ENCODE peak calls at places on chromosomes 5 and 9, in four cellular contexts. One of them, this sample, is unnamed.
A peak's percentile ranks its signal among the peaks of the same experiment; 100 is the strongest.

GRCh38 chr5:37696190-37697021 is 143.4 kb downstream of the GDNF start:
- DNase-seq in epithelial cell of esophagus: peak; percentile 85
- DNase-seq in mucosa of descending colon: no peak
- DNase-seq in AG04450: no peak
- DNase-seq in this sample: no peak

GRCh38 chr5:168085321-168086040 is 206.0 kb upstream of the WWC1 start:
- DNase-seq in epithelial cell of esophagus: no peak
- DNase-seq in mucosa of descending colon: no peak
- DNase-seq in AG04450: no peak
- DNase-seq in this sample: no peak

GRCh38 chr5:122152266-122152900 is 23.0 kb downstream of the ZNF474 start:
- DNase-seq in epithelial cell of esophagus: no peak
- DNase-seq in mucosa of descending colon: no peak
- DNase-seq in AG04450: no peak
- DNase-seq in this sample: no peak

GRCh38 chr9:69535296-69535832 is 136.8 kb downstream of the APBA1 start:
- DNase-seq in epithelial cell of esophagus: no peak
- DNase-seq in mucosa of descending colon: no peak
- DNase-seq in AG04450: no peak
- DNase-seq in this sample: no peak

GRCh38 chr5:127923804-127924570 is 159.6 kb upstream of the SLC12A2 start:
- DNase-seq in epithelial cell of esophagus: peak; percentile 56
- DNase-seq in mucosa of descending colon: no peak
- DNase-seq in AG04450: no peak
- DNase-seq in this sample: no peak

GRCh38 chr5:57902035-57902434 is 419.4 kb upstream of the ACTBL2 start:
- DNase-seq in epithelial cell of esophagus: no peak
- DNase-seq in mucosa of descending colon: no peak
- DNase-seq in AG04450: no peak
- DNase-seq in this sample: no peak

GRCh38 chr5:80369521-80369920 is 38.3 kb upstream of the ZFYVE16 start:
- DNase-seq in epithelial cell of esophagus: no peak
- DNase-seq in mucosa of descending colon: no peak
- DNase-seq in AG04450: no peak
- DNase-seq in this sample: no peak

GRCh38 chr5:16855475-16855874 is 80.6 kb downstream of the MYO10 start:
- DNase-seq in epithelial cell of esophagus: no peak
- DNase-seq in mucosa of descending colon: no peak
- DNase-seq in AG04450: no peak
- DNase-seq in this sample: no peak

GRCh38 chr5:5066276-5067186 is 73.6 kb upstream of the ADAMTS16 start:
- DNase-seq in epithelial cell of esophagus: no peak
- DNase-seq in mucosa of descending colon: no peak
- DNase-seq in AG04450: no peak
- DNase-seq in this sample: no peak

GRCh38 chr5:62587737-62588136 is 9.1 kb downstream of the LRRC70 start:
- DNase-seq in epithelial cell of esophagus: no peak
- DNase-seq in mucosa of descending colon: no peak
- DNase-seq in AG04450: no peak
- DNase-seq in this sample: no peak

GRCh38 chr5:103393131-103393754 is 134.7 kb downstream of the MACIR start:
- DNase-seq in epithelial cell of esophagus: no peak
- DNase-seq in mucosa of descending colon: no peak
- DNase-seq in AG04450: no peak
- DNase-seq in this sample: no peak

GRCh38 chr9:133478851-133479711 is at the start of gene SLC2A6:
- DNase-seq in epithelial cell of esophagus: peak; percentile 82
- DNase-seq in mucosa of descending colon: peak; percentile 87
- DNase-seq in AG04450: peak; percentile 7
- DNase-seq in this sample: no peak

GRCh38 chr9:107951511-107951910 is 461.9 kb upstream of the KLF4 start:
- DNase-seq in epithelial cell of esophagus: no peak
- DNase-seq in mucosa of descending colon: no peak
- DNase-seq in AG04450: no peak
- DNase-seq in this sample: no peak

GRCh38 chr5:38925154-38925925 is 79.5 kb downstream of the OSMR start:
- DNase-seq in epithelial cell of esophagus: no peak
- DNase-seq in mucosa of descending colon: no peak
- DNase-seq in AG04450: peak; percentile 20
- DNase-seq in this sample: peak; percentile 60

GRCh38 chr9:129489838-129490582 is 130.9 kb downstream of the C9orf50 start:
- DNase-seq in epithelial cell of esophagus: no peak
- DNase-seq in mucosa of descending colon: peak; percentile 48
- DNase-seq in AG04450: no peak
- DNase-seq in this sample: no peak

GRCh38 chr5:8446179-8446578 is 577.2 kb downstream of the MTRR start:
- DNase-seq in epithelial cell of esophagus: no peak
- DNase-seq in mucosa of descending colon: no peak
- DNase-seq in AG04450: no peak
- DNase-seq in this sample: no peak

GRCh38 chr5:61423487-61424157 is 91.6 kb downstream of the ZSWIM6 start:
- DNase-seq in epithelial cell of esophagus: no peak
- DNase-seq in mucosa of descending colon: no peak
- DNase-seq in AG04450: no peak
- DNase-seq in this sample: no peak
- H3K4me3 ChIP-seq in epithelial cell of esophagus: no peak overlapping the region
- H3K4me3 ChIP-seq in mucosa of descending colon: no peak overlapping the region
- H3K4me3 ChIP-seq in AG04450: peak overlapping the region; percentile 35
- H3K4me3 ChIP-seq in this sample: no peak overlapping the region

GRCh38 chr5:179284751-179285191 is 60.5 kb downstream of the ADAMTS2 start:
- DNase-seq in epithelial cell of esophagus: no peak
- DNase-seq in mucosa of descending colon: no peak
- DNase-seq in AG04450: no peak
- DNase-seq in this sample: no peak
- H3K4me3 ChIP-seq in epithelial cell of esophagus: no peak overlapping the region
- H3K4me3 ChIP-seq in mucosa of descending colon: no peak overlapping the region
- H3K4me3 ChIP-seq in AG04450: no peak overlapping the region
- H3K4me3 ChIP-seq in this sample: no peak overlapping the region

DNA sequence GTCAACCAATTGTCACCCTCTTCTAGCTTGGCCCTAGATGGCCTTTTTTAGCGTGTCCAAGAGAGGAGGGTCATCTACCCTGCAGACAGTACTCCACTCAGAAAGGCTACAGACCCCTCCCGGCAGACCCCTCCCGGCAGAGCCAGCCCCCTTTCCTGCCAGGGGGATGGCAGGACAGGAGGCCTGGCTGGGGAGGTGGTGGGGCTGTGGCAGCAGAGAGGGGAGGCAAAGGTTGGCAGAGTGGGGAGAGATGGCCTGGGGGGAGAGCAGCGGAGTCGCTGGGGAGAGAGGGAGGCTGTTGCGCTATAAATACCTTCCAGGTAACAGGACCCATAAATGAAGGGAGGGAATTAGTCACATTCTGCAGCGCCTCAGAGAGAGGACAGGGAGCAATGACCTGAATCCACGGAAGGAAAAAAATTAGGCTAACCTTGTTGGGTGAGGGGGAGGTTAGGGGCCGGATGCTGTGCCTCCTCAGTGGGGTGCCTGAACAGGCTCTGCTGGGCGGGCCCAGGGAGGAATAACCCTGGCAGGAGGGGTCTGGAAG is 32.9 kb upstream of the PSD2 start:
- DNase-seq in epithelial cell of esophagus: no peak
- DNase-seq in mucosa of descending colon: no peak
- DNase-seq in AG04450: no peak
- DNase-seq in this sample: no peak
- H3K4me3 ChIP-seq in epithelial cell of esophagus: no peak overlapping the region
- H3K4me3 ChIP-seq in mucosa of descending colon: no peak overlapping the region
- H3K4me3 ChIP-seq in AG04450: no peak overlapping the region
- H3K4me3 ChIP-seq in this sample: no peak overlapping the region

GRCh38 chr5:3598236-3598635 is 2.6 kb downstream of the IRX1 start:
- DNase-seq in epithelial cell of esophagus: no peak
- DNase-seq in mucosa of descending colon: no peak
- DNase-seq in AG04450: no peak
- DNase-seq in this sample: no peak
- H3K4me3 ChIP-seq in epithelial cell of esophagus: peak overlapping the region; percentile 73
- H3K4me3 ChIP-seq in mucosa of descending colon: no peak overlapping the region
- H3K4me3 ChIP-seq in AG04450: no peak overlapping the region
- H3K4me3 ChIP-seq in this sample: peak overlapping the region; percentile 69

GRCh38 chr9:123176949-123177348 is 91.4 kb downstream of the STRBP start:
- DNase-seq in epithelial cell of esophagus: no peak
- DNase-seq in mucosa of descending colon: no peak
- DNase-seq in AG04450: no peak
- DNase-seq in this sample: no peak

GRCh38 chr9:123169926-123170325 is 98.5 kb downstream of the STRBP start:
- DNase-seq in epithelial cell of esophagus: no peak
- DNase-seq in mucosa of descending colon: no peak
- DNase-seq in AG04450: no peak
- DNase-seq in this sample: no peak

GRCh38 chr9:123176230-123176629 is 92.2 kb downstream of the STRBP start:
- DNase-seq in epithelial cell of esophagus: peak; percentile 61
- DNase-seq in mucosa of descending colon: no peak
- DNase-seq in AG04450: no peak
- DNase-seq in this sample: no peak

GRCh38 chr9:123174079-123174478 is 94.3 kb downstream of the STRBP start:
- DNase-seq in epithelial cell of esophagus: no peak
- DNase-seq in mucosa of descending colon: no peak
- DNase-seq in AG04450: no peak
- DNase-seq in this sample: no peak

GRCh38 chr9:123174887-123175518 is 93.4 kb downstream of the STRBP start:
- DNase-seq in epithelial cell of esophagus: no peak
- DNase-seq in mucosa of descending colon: no peak
- DNase-seq in AG04450: no peak
- DNase-seq in this sample: no peak
- H3K4me3 ChIP-seq in epithelial cell of esophagus: no peak overlapping the region
- H3K4me3 ChIP-seq in mucosa of descending colon: no peak overlapping the region
- H3K4me3 ChIP-seq in AG04450: no peak overlapping the region
- H3K4me3 ChIP-seq in this sample: no peak overlapping the region

GRCh38 chr9:29656641-29657406 is 2083.5 kb upstream of the C9orf72 start:
- DNase-seq in epithelial cell of esophagus: no peak
- DNase-seq in mucosa of descending colon: no peak
- DNase-seq in AG04450: no peak
- DNase-seq in this sample: no peak
- H3K4me3 ChIP-seq in epithelial cell of esophagus: no peak overlapping the region
- H3K4me3 ChIP-seq in mucosa of descending colon: no peak overlapping the region
- H3K4me3 ChIP-seq in AG04450: no peak overlapping the region
- H3K4me3 ChIP-seq in this sample: no peak overlapping the region

GRCh38 chr9:113520109-113520642 is 56.6 kb downstream of the RGS3 start:
- DNase-seq in epithelial cell of esophagus: peak; percentile 72
- DNase-seq in mucosa of descending colon: peak; percentile 66
- DNase-seq in AG04450: no peak
- DNase-seq in this sample: no peak
- H3K4me3 ChIP-seq in epithelial cell of esophagus: no peak overlapping the region
- H3K4me3 ChIP-seq in mucosa of descending colon: no peak overlapping the region
- H3K4me3 ChIP-seq in AG04450: no peak overlapping the region
- H3K4me3 ChIP-seq in this sample: no peak overlapping the region

DNA sequence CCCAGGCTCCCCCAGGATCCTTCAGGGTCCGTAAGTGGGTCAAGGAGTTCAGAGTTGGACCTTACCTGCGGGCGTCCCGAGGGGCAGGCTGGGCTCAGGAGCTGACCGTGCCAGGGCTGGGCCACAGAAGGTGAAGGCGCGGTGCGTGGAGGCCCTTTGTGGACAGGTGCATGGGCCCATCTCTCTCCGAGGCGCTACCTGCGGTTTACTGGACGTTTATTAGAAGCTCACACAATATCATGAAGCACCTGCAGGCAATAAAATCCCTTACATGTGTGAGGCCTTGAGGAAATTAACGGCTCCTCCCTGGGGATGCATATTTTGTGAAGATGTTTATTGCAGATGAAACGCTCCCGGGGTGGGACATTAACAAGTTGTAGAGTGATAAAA is 79.8 kb upstream of the LMX1B start:
- DNase-seq in epithelial cell of esophagus: no peak
- DNase-seq in mucosa of descending colon: no peak
- DNase-seq in AG04450: no peak
- DNase-seq in this sample: no peak
- H3K4me3 ChIP-seq in epithelial cell of esophagus: no peak overlapping the region
- H3K4me3 ChIP-seq in mucosa of descending colon: no peak overlapping the region
- H3K4me3 ChIP-seq in AG04450: no peak overlapping the region
- H3K4me3 ChIP-seq in this sample: no peak overlapping the region

DNA sequence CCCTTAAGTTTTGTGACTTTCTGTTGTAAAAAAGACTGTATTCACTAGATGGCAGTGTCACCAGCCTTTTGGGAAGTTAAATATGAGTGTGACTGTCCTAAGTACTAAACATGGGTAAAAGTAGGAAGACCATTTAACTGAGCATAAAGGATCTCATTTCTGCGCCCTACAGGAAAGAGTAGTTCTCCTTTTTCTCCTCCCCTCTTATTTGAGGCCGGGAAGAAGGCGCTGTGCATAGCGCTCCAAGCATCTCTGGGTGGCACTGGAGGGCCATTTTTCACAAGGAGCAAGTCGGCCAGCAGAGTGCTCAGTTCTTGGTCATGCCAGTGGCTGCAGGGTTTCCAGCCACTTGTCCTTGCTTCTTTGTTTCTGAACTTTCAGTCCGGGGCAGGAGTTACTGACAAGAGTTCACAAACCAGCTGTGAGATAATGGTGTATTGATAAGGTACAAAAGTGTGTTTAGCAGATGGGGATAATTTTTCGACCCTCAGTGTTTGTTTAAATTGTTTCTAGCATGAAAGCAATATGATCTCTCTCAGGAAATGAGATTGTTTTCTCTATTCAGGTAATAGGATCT is 227.6 kb upstream of the DMRT1 start:
- DNase-seq in epithelial cell of esophagus: peak; percentile 84
- DNase-seq in mucosa of descending colon: peak; percentile 55
- DNase-seq in AG04450: peak; percentile 83
- DNase-seq in this sample: peak; percentile 63
- H3K4me3 ChIP-seq in epithelial cell of esophagus: no peak overlapping the region
- H3K4me3 ChIP-seq in mucosa of descending colon: no peak overlapping the region
- H3K4me3 ChIP-seq in AG04450: no peak overlapping the region
- H3K4me3 ChIP-seq in this sample: no peak overlapping the region

This sample was measured in AG04449.